ENCODE peak calls at places on chromosomes 5 and 9, in five cellular contexts. B is GM13976; X is endothelial cell; A is substantia nigra; P is activated T-cell treated with anti-CD3 and anti-CD28 coated beads, Interleukin-2, amount 50 U/mL, for 24 hours. C is an unnamed sample.

GRCh38 chr5:88883059-88883565 is at the start of gene MEF2C:
- DNase-seq in X (peak), A (peak), P (peak), B (peak), C (peak)

GRCh38 chr5:171055881-171056454 is 194.2 kb downstream of the RANBP17 start:
- DNase-seq in P (no peak), B (no peak), X (no peak), A (no peak), C (no peak)

GRCh38 chr9:19155106-19155999 is 28.1 kb upstream of the PLIN2 start:
- DNase-seq in A (no peak), B (no peak), P (no peak), X (no peak), C (no peak)

GRCh38 chr9:89426389-89426961 is 71.4 kb downstream of the SEMA4D start:
- DNase-seq in P (peak), A (no peak), B (peak), X (no peak), C (peak)

GRCh38 chr5:123610209-123610608 is 98.2 kb downstream of the CSNK1G3 start:
- DNase-seq in P (no peak), X (no peak), B (no peak), A (no peak), C (no peak)

GRCh38 chr5:149141957-149142851 is 911 bp downstream of the ABLIM3 start:
- DNase-seq in B (no peak), X (no peak), P (no peak), A (peak), C (no peak)

GRCh38 chr9:96050048-96050875 is 174.8 kb downstream of the ERCC6L2 start:
- DNase-seq in A (no peak), X (no peak), P (no peak), B (no peak), C (no peak)

GRCh38 chr5:99088309-99088708 is 159.5 kb upstream of the CHD1 start:
- DNase-seq in X (no peak), P (no peak), B (no peak), A (no peak), C (no peak)

GRCh38 chr9:92614763-92615441 is 55.0 kb downstream of the IPPK start:
- DNase-seq in X (no peak), P (no peak), B (no peak), A (no peak), C (no peak)

GRCh38 chr5:142387022-142387682 is 62.3 kb upstream of the SPRY4 start:
- DNase-seq in P (no peak), B (no peak), A (no peak), X (no peak), C (no peak)

GRCh38 chr5:133890308-133890707 is 78.1 kb downstream of the C5orf15 start:
- DNase-seq in B (no peak), P (no peak), X (no peak), A (no peak), C (no peak)

GRCh38 chr5:170571331-170571731 is 67.5 kb downstream of the KCNIP1 start:
- DNase-seq in P (peak), B (no peak), A (no peak), X (no peak), C (no peak)

GRCh38 chr5:137234973-137235943 is 263.9 kb downstream of the SPOCK1 start:
- DNase-seq in P (no peak), X (no peak), B (no peak), A (no peak), C (no peak)

GRCh38 chr5:68217476-68217984 is 2.0 kb downstream of the PIK3R1 start:
- DNase-seq in A (no peak), P (no peak), X (no peak), B (no peak), C (no peak)

GRCh38 chr5:89120719-89121118 is 237.7 kb upstream of the MEF2C start:
- DNase-seq in B (no peak), X (no peak), A (no peak), P (no peak), C (no peak)

GRCh38 chr5:159982421-159983173 is 26.3 kb upstream of the TTC1 start:
- DNase-seq in P (no peak), X (no peak), B (no peak), A (no peak), C (no peak)

GRCh38 chr9:31839273-31839672 is 545.2 kb upstream of the ACO1 start:
- DNase-seq in X (no peak), P (no peak), B (no peak), A (no peak), C (peak)

GRCh38 chr5:55897905-55898304 is 46.7 kb downstream of the IL31RA start:
- DNase-seq in A (no peak), P (no peak), X (no peak), B (no peak), C (no peak)

GRCh38 chr5:59149271-59149670 is 566.4 kb downstream of the RAB3C start:
- DNase-seq in P (no peak), B (no peak), X (no peak), A (no peak), C (no peak)